ENCODE peak calls at places on chromosomes 7 and 10, in seven cellular contexts. F, Z, U, Y, W, S and J are unnamed samples.

GRCh38 chr10:31698169-31698890 is 230.3 kb downstream of the ARHGAP12 start:
- DNase-seq in Z (peak), W (no peak), F (peak), U (peak), Y (peak), S (peak), J (no peak)

GRCh38 chr10:102384053-102384452 is 11.5 kb upstream of the NFKB2 start:
- DNase-seq in F (no peak), W (no peak), U (no peak), Y (peak), S (no peak), Z (peak), J (no peak)

GRCh38 chr7:135748770-135749169 is at the start of gene FAM180A:
- DNase-seq in Z (peak), W (no peak), U (peak), Y (peak), F (peak), S (peak), J (no peak)

GRCh38 chr7:136657332-136657942 is 211.0 kb upstream of the CHRM2 start:
- DNase-seq in W (no peak), Z (no peak), S (no peak), Y (no peak), U (no peak), F (no peak), J (no peak)

GRCh38 chr10:114616516-114616915 is 41.6 kb downstream of the ABLIM1 start:
- DNase-seq in Z (no peak), F (no peak), U (no peak), Y (no peak), S (no peak), W (no peak), J (no peak)

GRCh38 chr7:119983468-119983867 is 289.5 kb upstream of the KCND2 start:
- DNase-seq in Z (no peak), S (no peak), W (no peak), F (no peak), Y (no peak), U (no peak), J (no peak)

GRCh38 chr10:42836771-42837468 is 54.3 kb downstream of the BMS1 start:
- DNase-seq in F (no peak), Y (peak), Z (peak), S (no peak), W (no peak), U (no peak), J (no peak)

GRCh38 chr7:39228946-39229345 is 251.2 kb downstream of the POU6F2 start:
- DNase-seq in Z (no peak), S (no peak), F (no peak), W (no peak), Y (peak), U (no peak), J (no peak)

GRCh38 chr7:33773053-33773452 is 132.3 kb upstream of the BMPER start:
- DNase-seq in Y (peak), S (no peak), U (no peak), F (no peak), Z (peak), W (no peak), J (no peak)

GRCh38 chr7:123502216-123502615 is 32.2 kb downstream of the IQUB start:
- DNase-seq in S (no peak), U (no peak), Y (no peak), Z (no peak), F (no peak), W (no peak), J (no peak)

GRCh38 chr10:73848821-73849489 is 25.4 kb downstream of the CAMK2G start:
- DNase-seq in S (peak), W (peak), F (peak), U (peak), Z (peak), Y (peak), J (peak)

GRCh38 chr7:155558961-155559360 is 12.6 kb upstream of the CNPY1 start:
- DNase-seq in W (no peak), Z (no peak), U (no peak), Y (no peak), S (no peak), F (no peak), J (no peak)

GRCh38 chr7:87342231-87342630 is 3.2 kb upstream of the CROT start:
- DNase-seq in U (no peak), Y (no peak), Z (peak), W (no peak), S (no peak), F (no peak), J (no peak)

GRCh38 chr10:110530131-110530831 is 32.6 kb downstream of the DUSP5 start:
- DNase-seq in Y (peak), W (peak), U (no peak), F (peak), S (peak), Z (peak), J (no peak)

GRCh38 chr7:101232141-101232821 is 5.3 kb downstream of the CLDN15 start:
- DNase-seq in Y (no peak), S (no peak), U (no peak), F (peak), Z (no peak), W (no peak), J (no peak)

GRCh38 chr10:123250640-123251039 is 96.4 kb downstream of the BUB3 start:
- DNase-seq in S (no peak), Y (no peak), W (no peak), Z (no peak), F (no peak), U (no peak), J (no peak)

GRCh38 chr10:21292763-21293517 is 232.5 kb downstream of the SKIDA1 start:
- DNase-seq in W (no peak), F (peak), S (peak), U (peak), Z (peak), Y (peak), J (no peak)

GRCh38 chr7:29426587-29426986 is 137.0 kb upstream of the PRR15 start:
- DNase-seq in S (no peak), U (no peak), F (no peak), Z (no peak), Y (no peak), W (no peak), J (no peak)

GRCh38 chr10:78912361-78913218 is 156.2 kb upstream of the ZMIZ1 start:
- DNase-seq in Z (no peak), W (no peak), S (no peak), U (no peak), F (no peak), Y (no peak), J (no peak)

GRCh38 chr10:79246209-79246581 is 101.1 kb upstream of the PPIF start:
- DNase-seq in U (no peak), Z (peak), F (no peak), Y (peak), W (no peak), S (peak), J (no peak)

GRCh38 chr7:150481207-150481920 is 30.9 kb downstream of the GIMAP8 start:
- DNase-seq in F (no peak), Z (no peak), W (no peak), S (no peak), Y (no peak), U (no peak), J (no peak)

GRCh38 chr10:132187421-132188138 is 832 bp downstream of the DPYSL4 start:
- DNase-seq in F (no peak), W (no peak), Y (no peak), Z (no peak), S (no peak), U (no peak), J (no peak)

GRCh38 chr7:87918740-87919139 is 15.3 kb upstream of the ADAM22 start:
- DNase-seq in W (no peak), U (no peak), F (no peak), Z (no peak), S (no peak), Y (no peak), J (no peak)

GRCh38 chr7:56188823-56189346 is 72.7 kb upstream of the NUPR2 start:
- DNase-seq in F (no peak), Y (no peak), S (no peak), W (no peak), U (no peak), Z (no peak), J (no peak)

GRCh38 chr7:101936612-101937231 is 119.3 kb downstream of the CUX1 start:
- DNase-seq in W (no peak), U (no peak), F (peak), Z (peak), S (no peak), Y (peak), J (no peak)

GRCh38 chr7:132386249-132386681 is 190.0 kb downstream of the PLXNA4 start:
- DNase-seq in U (no peak), Y (no peak), W (no peak), F (peak), S (peak), Z (no peak), J (no peak)

GRCh38 chr7:44291066-44291732 is 34.2 kb downstream of the CAMK2B start:
- DNase-seq in Y (no peak), U (peak), F (no peak), W (peak), Z (peak), S (peak), J (peak)

GRCh38 chr10:14995964-14996565 is 36.9 kb downstream of the MEIG1 start:
- DNase-seq in S (no peak), F (no peak), U (no peak), Y (no peak), Z (no peak), W (no peak), J (no peak)

GRCh38 chr10:43249962-43250624 is 16.8 kb downstream of the RASGEF1A start:
- DNase-seq in Z (no peak), F (no peak), U (no peak), W (peak), S (peak), Y (no peak), J (peak)

GRCh38 chr7:24318326-24318725 is 34.3 kb downstream of the NPY start:
- DNase-seq in F (no peak), Z (peak), Y (no peak), S (no peak), W (no peak), U (no peak), J (no peak)

GRCh38 chr7:87216701-87217508 is 2.6 kb downstream of the TMEM243 start:
- DNase-seq in Z (no peak), U (no peak), Y (no peak), W (no peak), S (no peak), F (no peak), J (no peak)

GRCh38 chr7:145696071-145696470 is 420.5 kb upstream of the CNTNAP2 start:
- DNase-seq in F (no peak), W (no peak), S (no peak), Y (no peak), Z (no peak), U (no peak), J (no peak)

GRCh38 chr7:140937702-140938283 is 13.1 kb upstream of the BRAF start:
- DNase-seq in U (no peak), F (no peak), S (no peak), W (no peak), Z (no peak), Y (no peak), J (no peak)

GRCh38 chr7:123570390-123571182 is 13.0 kb upstream of the NDUFA5 start:
- DNase-seq in F (no peak), U (no peak), Z (peak), S (no peak), Y (peak), W (no peak), J (no peak)

GRCh38 chr10:80409121-80409520 is 770 bp downstream of the PRXL2A start:
- DNase-seq in U (no peak), S (no peak), W (no peak), F (peak), Z (no peak), Y (no peak), J (no peak)

GRCh38 chr10:42428534-42428933 is 209.8 kb downstream of the ZNF33B start:
- DNase-seq in S (no peak), Z (peak), Y (peak), F (no peak), W (no peak), U (no peak), J (no peak)

GRCh38 chr7:4809091-4809591 is 33.7 kb downstream of the AP5Z1 start:
- DNase-seq in S (no peak), W (no peak), F (no peak), U (no peak), Y (no peak), Z (peak), J (no peak)

GRCh38 chr7:146146866-146147265 is 30.3 kb downstream of the CNTNAP2 start:
- DNase-seq in Y (peak), F (no peak), S (no peak), U (no peak), W (no peak), Z (peak), J (no peak)

GRCh38 chr10:132876131-132876860 is 66.1 kb downstream of the CFAP46 start:
- DNase-seq in S (no peak), U (no peak), F (no peak), Z (no peak), W (peak), Y (no peak), J (no peak)

GRCh38 chr10:13118784-13119133 is 18.8 kb downstream of the OPTN start:
- DNase-seq in U (no peak), F (no peak), Z (no peak), Y (no peak), S (no peak), W (no peak), J (no peak)
- TF ChIP-seq CTCF in U (no peak), F (no peak), Z (no peak), Y (no peak), S (no peak), W (no peak), J (no peak)

GRCh38 chr7:35512716-35513115 is 182.2 kb downstream of the HERPUD2 start:
- DNase-seq in W (no peak), S (no peak), U (no peak), Z (no peak), F (no peak), Y (no peak), J (no peak)

GRCh38 chr7:35505031-35505430 is 189.9 kb downstream of the HERPUD2 start:
- DNase-seq in Z (no peak), U (no peak), F (no peak), Y (no peak), S (no peak), W (no peak), J (no peak)

GRCh38 chr7:35513192-35513591 is 181.7 kb downstream of the HERPUD2 start:
- DNase-seq in W (no peak), U (no peak), S (no peak), F (no peak), Z (no peak), Y (no peak), J (no peak)

GRCh38 chr7:35504365-35504764 is 190.6 kb downstream of the HERPUD2 start:
- DNase-seq in F (no peak), Z (no peak), W (no peak), U (no peak), S (no peak), Y (no peak), J (no peak)

GRCh38 chr7:35508623-35509400 is 186.1 kb downstream of the HERPUD2 start:
- DNase-seq in S (no peak), U (no peak), W (no peak), F (no peak), Z (no peak), Y (no peak), J (no peak)
- TF ChIP-seq CTCF in S (no peak), U (no peak), W (no peak), F (no peak), Z (no peak), Y (no peak), J (no peak)

DNA sequence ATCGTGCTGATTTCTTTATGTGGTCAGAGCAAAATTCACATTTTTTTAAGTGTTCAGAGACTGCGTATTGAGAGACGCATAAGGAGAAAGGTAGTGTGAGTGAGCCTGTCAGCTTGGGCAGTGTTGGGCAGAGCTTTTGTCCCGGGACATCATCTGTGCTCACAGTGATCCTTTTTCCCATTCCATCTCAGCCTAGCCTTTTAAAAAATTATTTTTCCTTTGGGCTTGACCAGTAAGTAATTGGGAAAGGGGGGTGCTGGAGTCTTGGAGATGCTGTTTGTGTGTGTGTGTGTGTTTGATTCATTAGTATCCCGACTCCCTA is 1.5 kb downstream of the NRF1 start:
- DNase-seq in S (no peak), W (no peak), F (no peak), Y (no peak), U (no peak), Z (no peak), J (no peak)
- TF ChIP-seq CTCF in S (no peak), W (peak), F (no peak), Y (no peak), U (no peak), Z (no peak), J (no peak)

GRCh38 chr10:106401161-106401560 is 763.3 kb downstream of the SORCS1 start:
- DNase-seq in Y (peak), Z (peak), S (no peak), W (no peak), U (no peak), F (no peak), J (no peak)
- TF ChIP-seq CTCF in Y (peak), Z (peak), S (no peak), W (peak), U (no peak), F (no peak), J (no peak)

DNA sequence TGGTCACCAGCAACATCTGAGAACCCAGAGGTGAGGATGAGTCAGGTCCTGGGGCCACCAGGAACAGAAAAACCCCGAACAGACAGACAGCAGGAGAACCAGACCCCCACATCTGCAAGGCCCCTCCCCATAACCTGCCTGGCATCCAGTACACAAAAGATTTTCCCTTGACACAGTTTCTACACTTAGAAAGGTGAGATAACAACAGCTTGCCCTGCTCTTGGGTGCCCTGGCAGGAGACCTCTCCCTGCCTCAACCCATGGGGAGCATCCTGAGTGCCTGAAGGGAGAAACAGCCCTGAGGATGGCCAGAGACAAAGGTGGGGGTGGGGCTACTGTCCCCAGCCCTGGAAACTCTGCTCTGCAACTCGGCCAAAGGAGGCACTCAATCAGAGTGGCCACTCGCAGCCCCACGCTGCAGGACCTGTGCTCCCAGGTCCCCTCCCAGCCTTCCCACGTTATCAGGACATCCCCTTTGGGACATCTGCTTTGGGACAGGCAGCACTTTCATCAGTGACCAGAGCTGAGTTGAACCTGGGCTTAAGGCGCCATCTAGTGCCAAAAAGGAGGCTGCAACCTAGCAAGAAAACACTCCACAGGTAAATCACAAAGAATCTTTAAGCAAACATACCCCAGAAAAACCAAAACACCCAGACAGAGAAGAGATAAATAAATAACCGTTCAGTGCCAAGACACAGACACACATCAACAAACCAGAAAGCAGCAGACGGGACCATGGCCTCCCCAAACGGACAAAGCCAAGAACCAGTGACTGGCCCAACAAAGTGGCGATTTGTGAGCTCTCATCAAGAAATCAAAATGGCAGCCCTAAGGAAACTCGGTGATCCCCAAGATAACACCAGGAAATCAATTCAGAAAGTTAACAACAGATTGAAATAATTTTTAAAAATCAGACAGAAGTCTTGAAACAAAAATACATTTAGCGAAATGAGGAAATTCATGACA is 233.7 kb downstream of the PTPRN2 start:
- DNase-seq in W (peak), Z (peak), U (no peak), S (no peak), F (peak), Y (peak), J (no peak)
- TF ChIP-seq CTCF in W (peak), Z (peak), U (no peak), S (no peak), F (peak), Y (peak), J (no peak)